ENCODE peak calls at places on chromosome 22, in seven cellular contexts. One of them, this sample, is unnamed.
A peak's percentile ranks its signal among the peaks of the same experiment; 100 is the strongest.

GRCh38 chr22:44994399-44995281 is 15.2 kb downstream of the PHF21B start:
- DNase-seq in HepG2: no peak
- DNase-seq in CD4-positive, alpha-beta memory T cell: no peak
- DNase-seq in gastrocnemius medialis: no peak
- DNase-seq in psoas muscle: no peak
- DNase-seq in HCT116: no peak
- DNase-seq in right lobe of liver: no peak
- DNase-seq in this sample: no peak

GRCh38 chr22:44930016-44930710 is 79.6 kb downstream of the PHF21B start:
- DNase-seq in HepG2: no peak
- DNase-seq in CD4-positive, alpha-beta memory T cell: no peak
- DNase-seq in gastrocnemius medialis: no peak
- DNase-seq in right lobe of liver: peak; percentile 35
- DNase-seq in psoas muscle: peak; percentile 26
- DNase-seq in HCT116: no peak
- DNase-seq in this sample: no peak

GRCh38 chr22:22836635-22837034 is 51.0 kb upstream of the IGLL5 start:
- DNase-seq in right lobe of liver: no peak
- DNase-seq in HCT116: no peak
- DNase-seq in gastrocnemius medialis: no peak
- DNase-seq in CD4-positive, alpha-beta memory T cell: no peak
- DNase-seq in psoas muscle: no peak
- DNase-seq in HepG2: no peak
- DNase-seq in this sample: no peak

GRCh38 chr22:36399473-36399780 is 11.7 kb upstream of the MYH9 start:
- DNase-seq in right lobe of liver: no peak
- DNase-seq in gastrocnemius medialis: no peak
- DNase-seq in CD4-positive, alpha-beta memory T cell: no peak
- DNase-seq in HepG2: no peak
- DNase-seq in psoas muscle: no peak
- DNase-seq in HCT116: no peak
- DNase-seq in this sample: no peak

GRCh38 chr22:22074634-22075381 is 92.2 kb upstream of the TOP3B start:
- DNase-seq in HCT116: no peak
- DNase-seq in psoas muscle: no peak
- DNase-seq in HepG2: no peak
- DNase-seq in right lobe of liver: peak; percentile 62
- DNase-seq in gastrocnemius medialis: no peak
- DNase-seq in CD4-positive, alpha-beta memory T cell: no peak
- DNase-seq in this sample: no peak

GRCh38 chr22:20996031-20996410 is 5.9 kb downstream of the THAP7 start:
- DNase-seq in psoas muscle: no peak
- DNase-seq in CD4-positive, alpha-beta memory T cell: no peak
- DNase-seq in right lobe of liver: no peak
- DNase-seq in HepG2: no peak
- DNase-seq in gastrocnemius medialis: no peak
- DNase-seq in HCT116: no peak
- DNase-seq in this sample: no peak

GRCh38 chr22:38262051-38262795 is 10.6 kb downstream of the TMEM184B start:
- DNase-seq in psoas muscle: peak; percentile 79
- DNase-seq in HepG2: peak; percentile 54
- DNase-seq in CD4-positive, alpha-beta memory T cell: peak; percentile 30
- DNase-seq in right lobe of liver: peak; percentile 76
- DNase-seq in HCT116: no peak
- DNase-seq in gastrocnemius medialis: peak; percentile 61
- DNase-seq in this sample: peak; percentile 53

GRCh38 chr22:23533771-23534191 is 46.3 kb downstream of the IGLL1 start:
- DNase-seq in CD4-positive, alpha-beta memory T cell: no peak
- DNase-seq in HepG2: no peak
- DNase-seq in HCT116: no peak
- DNase-seq in psoas muscle: no peak
- DNase-seq in right lobe of liver: no peak
- DNase-seq in gastrocnemius medialis: no peak
- DNase-seq in this sample: no peak

GRCh38 chr22:18012528-18012927 is 11.8 kb downstream of the MICAL3 start:
- DNase-seq in psoas muscle: no peak
- DNase-seq in CD4-positive, alpha-beta memory T cell: no peak
- DNase-seq in HepG2: no peak
- DNase-seq in right lobe of liver: no peak
- DNase-seq in gastrocnemius medialis: no peak
- DNase-seq in HCT116: no peak
- DNase-seq in this sample: no peak

GRCh38 chr22:30205281-30206115 is 41.1 kb downstream of the LIF start:
- DNase-seq in psoas muscle: peak; percentile 85
- DNase-seq in gastrocnemius medialis: peak; percentile 77
- DNase-seq in CD4-positive, alpha-beta memory T cell: no peak
- DNase-seq in right lobe of liver: peak; percentile 38
- DNase-seq in HCT116: no peak
- DNase-seq in HepG2: peak; percentile 40
- DNase-seq in this sample: no peak

GRCh38 chr22:31286360-31287255 is 5.7 kb downstream of the PIK3IP1 start:
- DNase-seq in right lobe of liver: no peak
- DNase-seq in HCT116: no peak
- DNase-seq in psoas muscle: no peak
- DNase-seq in gastrocnemius medialis: no peak
- DNase-seq in CD4-positive, alpha-beta memory T cell: peak; percentile 83
- DNase-seq in HepG2: no peak
- DNase-seq in this sample: peak; percentile 94
- H3K9me3 ChIP-seq in right lobe of liver: no peaks in the 10 kb centered on the region
- H3K9me3 ChIP-seq in HCT116: no peaks in the 10 kb centered on the region
- H3K9me3 ChIP-seq in psoas muscle: no peaks in the 10 kb centered on the region
- H3K9me3 ChIP-seq in gastrocnemius medialis: no peaks in the 10 kb centered on the region
- H3K9me3 ChIP-seq in CD4-positive, alpha-beta memory T cell: no peaks in the 10 kb centered on the region
- H3K9me3 ChIP-seq in HepG2: no peaks in the 10 kb centered on the region
- H3K9me3 ChIP-seq in this sample: no peaks in the 10 kb centered on the region

DNA sequence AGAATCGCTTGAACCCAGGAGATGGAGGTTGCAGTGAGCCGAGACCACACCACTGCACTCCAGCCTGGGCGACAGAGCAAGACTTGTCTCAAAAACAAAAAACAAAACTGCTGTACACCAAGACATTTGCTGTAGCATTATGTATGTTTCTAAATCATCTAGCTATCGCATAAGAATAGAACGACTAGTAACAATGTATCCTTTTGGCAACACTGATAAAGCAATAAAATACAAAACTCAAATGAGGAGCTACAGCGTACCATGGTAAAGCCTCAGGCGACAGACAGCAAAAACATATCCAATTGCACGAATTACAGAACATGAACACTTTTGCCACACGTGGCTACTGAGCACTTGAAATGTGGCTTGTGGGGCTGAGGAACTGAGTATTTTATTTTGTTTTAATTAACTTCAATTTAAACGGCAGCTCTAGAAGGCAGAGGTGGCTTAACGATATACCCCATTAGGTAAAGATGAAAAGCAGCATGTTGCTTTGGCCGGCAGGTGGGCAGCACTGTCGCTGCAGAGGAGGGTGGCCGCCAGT is 2.3 kb downstream of the TUBGCP6 start:
- DNase-seq in HCT116: no peak
- DNase-seq in psoas muscle: no peak
- DNase-seq in right lobe of liver: no peak
- DNase-seq in CD4-positive, alpha-beta memory T cell: no peak
- DNase-seq in gastrocnemius medialis: no peak
- DNase-seq in HepG2: no peak
- DNase-seq in this sample: no peak
- H3K4me3 ChIP-seq in HCT116: no peak overlapping the region
- H3K4me3 ChIP-seq in psoas muscle: peak overlapping the region; percentile 98
- H3K4me3 ChIP-seq in right lobe of liver: peak overlapping the region; percentile 97
- H3K4me3 ChIP-seq in CD4-positive, alpha-beta memory T cell: no peak overlapping the region
- H3K4me3 ChIP-seq in gastrocnemius medialis: peak overlapping the region; percentile 74
- H3K4me3 ChIP-seq in HepG2: peak overlapping the region; percentile 98
- H3K4me3 ChIP-seq in this sample: peak overlapping the region; percentile 77

GRCh38 chr22:49183826-49184216 is 643.9 kb downstream of the BRD1 start:
- DNase-seq in HepG2: no peak
- DNase-seq in right lobe of liver: no peak
- DNase-seq in CD4-positive, alpha-beta memory T cell: no peak
- DNase-seq in HCT116: no peak
- DNase-seq in gastrocnemius medialis: no peak
- DNase-seq in psoas muscle: peak; percentile 31
- DNase-seq in this sample: no peak
- H3K9me3 ChIP-seq in HepG2: peaks cover 7% of the 10 kb centered on the region
- H3K9me3 ChIP-seq in right lobe of liver: no peaks in the 10 kb centered on the region
- H3K9me3 ChIP-seq in CD4-positive, alpha-beta memory T cell: no peaks in the 10 kb centered on the region
- H3K9me3 ChIP-seq in HCT116: no peaks in the 10 kb centered on the region
- H3K9me3 ChIP-seq in gastrocnemius medialis: no peaks in the 10 kb centered on the region
- H3K9me3 ChIP-seq in psoas muscle: no peaks in the 10 kb centered on the region
- H3K9me3 ChIP-seq in this sample: no peaks in the 10 kb centered on the region

DNA sequence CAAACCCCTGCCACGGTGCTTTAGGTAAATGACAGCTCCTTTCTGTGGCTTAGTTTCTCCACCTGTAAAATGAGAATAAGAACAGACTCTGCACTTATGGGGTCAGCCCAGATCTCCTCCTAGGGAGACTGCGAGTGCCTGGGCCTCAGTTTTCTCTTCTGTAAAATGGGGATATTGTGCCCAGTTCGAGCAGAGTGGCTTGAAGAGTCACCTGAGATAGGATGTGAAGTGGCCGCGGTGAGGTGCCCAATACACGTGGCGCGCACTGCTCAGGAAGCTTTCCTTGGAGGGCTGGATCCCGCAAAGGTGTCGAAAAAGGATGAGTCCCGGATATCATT is 467 bp upstream of the EMID1 start:
- DNase-seq in psoas muscle: no peak
- DNase-seq in HepG2: no peak
- DNase-seq in HCT116: no peak
- DNase-seq in gastrocnemius medialis: no peak
- DNase-seq in right lobe of liver: no peak
- DNase-seq in CD4-positive, alpha-beta memory T cell: no peak
- DNase-seq in this sample: no peak
- H3K4me3 ChIP-seq in psoas muscle: peak overlapping the region; percentile 47
- H3K4me3 ChIP-seq in HepG2: peak overlapping the region; percentile 66
- H3K4me3 ChIP-seq in HCT116: peak overlapping the region; percentile 70
- H3K4me3 ChIP-seq in gastrocnemius medialis: no peak overlapping the region
- H3K4me3 ChIP-seq in right lobe of liver: peak overlapping the region; percentile 53
- H3K4me3 ChIP-seq in CD4-positive, alpha-beta memory T cell: no peak overlapping the region
- H3K4me3 ChIP-seq in this sample: no peak overlapping the region

DNA sequence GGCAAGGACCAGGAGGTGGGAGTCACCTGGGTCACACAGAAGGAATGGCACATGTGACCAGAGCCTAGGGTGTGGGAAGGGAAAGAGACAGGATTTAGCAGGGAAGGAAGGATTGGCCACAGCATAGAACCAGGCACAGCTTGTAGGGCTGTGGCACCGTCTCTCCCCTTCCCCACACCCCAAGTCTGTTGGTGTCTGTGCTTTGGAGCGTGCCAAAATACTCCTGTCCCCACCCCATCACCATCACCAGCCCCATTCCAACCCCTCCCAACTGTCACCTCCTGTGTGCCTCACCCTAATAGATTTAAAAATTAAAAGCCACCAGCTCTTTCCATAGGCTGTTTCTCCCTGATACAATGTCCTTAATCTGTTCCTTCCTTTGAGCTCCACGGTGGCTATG is 18.2 kb downstream of the SGSM1 start:
- DNase-seq in HepG2: no peak
- DNase-seq in gastrocnemius medialis: no peak
- DNase-seq in CD4-positive, alpha-beta memory T cell: no peak
- DNase-seq in right lobe of liver: no peak
- DNase-seq in psoas muscle: no peak
- DNase-seq in HCT116: no peak
- DNase-seq in this sample: no peak
- H3K9me3 ChIP-seq in HepG2: no peaks in the 10 kb centered on the region
- H3K9me3 ChIP-seq in gastrocnemius medialis: no peaks in the 10 kb centered on the region
- H3K9me3 ChIP-seq in CD4-positive, alpha-beta memory T cell: no peaks in the 10 kb centered on the region
- H3K9me3 ChIP-seq in right lobe of liver: no peaks in the 10 kb centered on the region
- H3K9me3 ChIP-seq in psoas muscle: no peaks in the 10 kb centered on the region
- H3K9me3 ChIP-seq in HCT116: no peaks in the 10 kb centered on the region
- H3K9me3 ChIP-seq in this sample: no peaks in the 10 kb centered on the region